ENCODE peak calls at places on chromosomes 6 and 20, in five cellular contexts. W is mesenchymal stem cell, R is neuronal stem cell, G is H1, J is IMR-90. L is an unnamed sample. For H3K36me3, the result is how much of the 10 kb centered on the place peaks cover.

GRCh38 chr6:15608406-15608805 is 54.4 kb downstream of the DTNBP1 start:
- DNase-seq in W (peak), R (no peak), G (no peak), J (peak), L (peak)

GRCh38 chr6:127146935-127147334 is 28.5 kb downstream of the RSPO3 start:
- DNase-seq in W (peak), R (no peak), G (no peak), J (peak), L (peak)

GRCh38 chr6:168709991-168710390 is 269.0 kb downstream of the SMOC2 start:
- DNase-seq in W (no peak), R (no peak), G (no peak), J (no peak), L (no peak)

GRCh38 chr20:14235355-14235754 is 102.1 kb downstream of the FLRT3 start:
- DNase-seq in W (peak), R (no peak), G (no peak), J (peak), L (no peak)

GRCh38 chr6:36851149-36851614 is 11.9 kb upstream of the CPNE5 start:
- DNase-seq in W (peak), R (peak), G (peak), J (peak), L (peak)

GRCh38 chr6:120056085-120056484 is 706.5 kb upstream of the MAN1A1 start:
- DNase-seq in W (no peak), R (no peak), G (peak), J (no peak), L (peak)

GRCh38 chr6:56540232-56540631 is 102.5 kb downstream of the DST start:
- DNase-seq in W (no peak), R (no peak), G (no peak), J (no peak), L (no peak)

GRCh38 chr6:1131285-1132079 is 180.4 kb upstream of the FOXQ1 start:
- DNase-seq in W (peak), R (no peak), G (no peak), J (peak), L (no peak)

GRCh38 chr6:13457577-13457976 is 29.8 kb downstream of the GFOD1 start:
- DNase-seq in W (no peak), R (no peak), G (no peak), J (peak), L (no peak)

GRCh38 chr20:34834459-34834893 is 9.0 kb upstream of the NCOA6 start:
- DNase-seq in W (peak), R (no peak), G (no peak), J (peak), L (peak)

GRCh38 chr6:155448823-155449789 is 6.5 kb downstream of the NOX3 start:
- DNase-seq in W (peak), R (no peak), G (no peak), J (no peak), L (no peak)

GRCh38 chr6:155444952-155445903 is 10.4 kb downstream of the NOX3 start:
- DNase-seq in W (no peak), R (no peak), G (no peak), J (no peak), L (no peak)

GRCh38 chr6:155447949-155448348 is 7.7 kb downstream of the NOX3 start:
- DNase-seq in W (no peak), R (no peak), G (no peak), J (no peak), L (no peak)

GRCh38 chr6:155452576-155452975 is 3.1 kb downstream of the NOX3 start:
- DNase-seq in W (no peak), R (no peak), G (no peak), J (peak), L (no peak)

GRCh38 chr6:155450194-155450593 is 5.4 kb downstream of the NOX3 start:
- DNase-seq in W (no peak), R (no peak), G (no peak), J (no peak), L (no peak)
- H2AFZ ChIP-seq in W (no peak), R (no peak), G (peak), J (no peak), L (no peak)

GRCh38 chr20:48552550-48552949 is 275.2 kb downstream of the PREX1 start:
- DNase-seq in W (no peak), R (no peak), G (no peak), J (no peak), L (no peak)
- H3K36me3 ChIP-seq in W (under half), R (under half), G (under half), J (under half), L (under half)

GRCh38 chr20:51233345-51233744 is 210.4 kb upstream of the KCNG1 start:
- DNase-seq in W (no peak), R (no peak), G (no peak), J (no peak), L (no peak)

GRCh38 chr20:51238675-51239305 is 215.9 kb upstream of the KCNG1 start:
- DNase-seq in W (no peak), R (no peak), G (no peak), J (no peak), L (no peak)

GRCh38 chr20:51237790-51238189 is 214.9 kb upstream of the KCNG1 start:
- DNase-seq in W (no peak), R (no peak), G (no peak), J (no peak), L (no peak)

GRCh38 chr20:51236396-51236795 is 213.5 kb upstream of the KCNG1 start:
- DNase-seq in W (no peak), R (no peak), G (no peak), J (peak), L (no peak)

GRCh38 chr20:51237278-51237677 is 214.4 kb upstream of the KCNG1 start:
- DNase-seq in W (peak), R (no peak), G (no peak), J (peak), L (no peak)
- H2BK120ac ChIP-seq in W (peak), R (no peak), G (no peak), J (no peak), L (no peak)

GRCh38 chr6:5634525-5634924 is 372.2 kb downstream of the NRN1 start:
- DNase-seq in W (no peak), R (no peak), G (no peak), J (peak), L (no peak)
- H2AFZ ChIP-seq in W (no peak), R (no peak), G (no peak), J (no peak), L (no peak)

GRCh38 chr20:47543006-47543431 is 41.3 kb downstream of the NCOA3 start:
- DNase-seq in W (peak), R (no peak), G (no peak), J (peak), L (no peak)
- H3K36me3 ChIP-seq in W (under half), R (under half), G (under half), J (under half), L (under half)

GRCh38 chr20:50792708-50793574 is 1.9 kb upstream of the BCAS4 start:
- DNase-seq in W (no peak), R (no peak), G (no peak), J (no peak), L (no peak)

GRCh38 chr20:50794846-50795634 is at the start of gene BCAS4:
- DNase-seq in W (peak), R (peak), G (peak), J (peak), L (peak)

GRCh38 chr20:50790651-50791277 is 4.1 kb upstream of the BCAS4 start:
- DNase-seq in W (peak), R (peak), G (peak), J (peak), L (peak)

GRCh38 chr20:50797142-50797541 is 2.3 kb downstream of the BCAS4 start:
- DNase-seq in W (no peak), R (no peak), G (no peak), J (no peak), L (no peak)

DNA sequence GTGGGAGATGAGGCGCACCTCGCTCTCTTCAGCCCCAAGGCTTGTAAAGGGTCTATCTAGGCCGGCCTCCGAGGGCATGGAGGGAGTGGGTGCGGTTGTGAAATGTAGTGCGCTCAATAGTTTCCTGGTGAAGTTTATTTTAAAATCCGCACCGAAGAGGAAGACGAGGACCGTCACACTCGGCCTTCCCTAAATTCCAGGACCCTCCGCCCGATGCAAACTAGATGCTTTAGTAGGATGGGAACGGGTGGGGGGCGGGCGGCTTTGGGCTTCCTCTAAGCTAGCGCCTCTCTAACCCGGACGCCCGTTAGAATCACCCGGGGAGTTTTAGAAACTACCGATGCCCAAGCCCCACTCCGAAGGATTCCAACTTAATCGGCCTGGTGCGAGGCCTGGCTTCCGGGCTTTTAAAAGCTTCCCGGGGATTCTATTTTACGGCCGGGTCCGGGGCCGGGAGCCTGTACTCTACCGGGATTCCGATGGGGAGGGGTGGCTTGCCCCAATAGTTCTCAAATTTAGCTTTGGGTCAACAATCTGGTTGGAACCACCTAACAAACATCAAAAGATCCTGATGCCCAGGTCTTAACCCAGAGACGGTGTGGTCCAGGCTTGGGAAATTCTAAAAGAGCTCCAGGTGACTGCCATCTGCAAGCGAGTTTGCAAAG is 548 bp upstream of the BCAS4 start:
- DNase-seq in W (no peak), R (no peak), G (no peak), J (no peak), L (no peak)
- H2BK120ac ChIP-seq in W (no peak), R (no peak), G (no peak), J (peak), L (no peak)

GRCh38 chr6:22722913-22723312 is 153.5 kb downstream of the HDGFL1 start:
- DNase-seq in W (no peak), R (no peak), G (no peak), J (no peak), L (no peak)

GRCh38 chr6:22716721-22717120 is 147.4 kb downstream of the HDGFL1 start:
- DNase-seq in W (no peak), R (no peak), G (no peak), J (no peak), L (no peak)

DNA sequence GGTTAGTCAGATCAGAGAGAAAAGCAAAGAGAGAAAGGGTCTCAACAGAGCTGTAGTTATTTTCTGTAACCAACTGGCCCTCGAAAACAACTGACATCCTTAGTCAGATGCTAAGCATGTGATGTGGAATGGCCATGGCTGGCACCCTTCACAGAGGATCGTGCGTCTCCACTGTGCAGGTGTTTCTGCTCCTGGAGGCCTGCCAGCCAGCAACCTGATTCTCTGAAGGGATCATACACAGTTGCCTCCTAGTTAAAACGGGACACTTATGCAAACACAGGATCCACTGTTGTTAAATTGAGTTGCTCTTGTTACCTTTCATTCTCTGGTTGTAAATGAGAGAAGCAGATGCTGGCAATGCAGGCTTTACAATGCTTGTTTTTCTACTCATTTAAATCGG is 148.5 kb downstream of the HDGFL1 start:
- DNase-seq in W (no peak), R (no peak), G (no peak), J (no peak), L (no peak)
- H2AFZ ChIP-seq in W (no peak), R (no peak), G (peak), J (no peak), L (no peak)

DNA sequence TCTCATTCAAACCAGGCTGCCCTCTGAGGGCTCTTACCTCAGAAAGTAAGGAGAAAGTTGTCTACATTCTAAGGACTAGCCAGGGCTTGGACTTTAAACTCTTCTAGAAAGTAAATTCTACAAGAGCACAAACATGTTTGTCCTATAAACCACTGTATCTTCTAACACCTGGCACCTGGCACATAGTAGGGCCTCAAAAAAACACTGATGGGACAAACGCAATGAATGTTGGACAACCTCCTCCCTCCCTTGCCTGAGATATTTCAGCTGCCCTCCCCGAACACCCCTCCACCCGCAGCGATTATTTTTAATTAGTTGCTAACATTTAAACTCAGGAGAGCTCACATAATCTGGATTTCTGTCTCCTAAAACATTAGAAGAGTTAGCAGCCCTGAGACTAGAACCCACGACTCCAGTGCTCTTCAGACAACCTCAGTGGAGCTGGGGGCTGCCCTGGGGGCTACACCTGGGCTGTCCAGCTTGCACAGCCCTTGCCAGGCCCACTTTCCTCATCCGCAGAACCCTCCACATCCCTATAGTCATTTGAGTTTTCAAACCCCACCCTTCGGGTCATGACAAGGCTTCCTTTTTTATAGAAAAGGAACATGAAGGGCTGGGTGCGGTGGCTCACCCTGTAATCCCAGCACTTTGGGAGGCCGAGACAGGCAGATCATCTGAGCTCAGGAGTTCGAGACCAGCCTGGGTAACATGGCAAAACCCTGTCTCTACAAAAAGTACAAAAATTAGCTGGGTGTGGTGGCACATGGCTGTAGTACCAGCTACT is 4.9 kb downstream of the HCK start:
- DNase-seq in W (no peak), R (no peak), G (no peak), J (no peak), L (no peak)
- H3K36me3 ChIP-seq in W (under half), R (under half), G (under half), J (under half), L (under half)

GRCh38 chr20:33555755-33556154 is 65.9 kb downstream of the CBFA2T2 start:
- DNase-seq in W (no peak), R (no peak), G (no peak), J (no peak), L (no peak)

GRCh38 chr20:33556237-33556636 is 66.3 kb downstream of the CBFA2T2 start:
- DNase-seq in W (no peak), R (no peak), G (no peak), J (no peak), L (no peak)

GRCh38 chr20:33552519-33552918 is 62.6 kb downstream of the CBFA2T2 start:
- DNase-seq in W (no peak), R (no peak), G (no peak), J (no peak), L (no peak)

GRCh38 chr20:33551778-33552177 is 61.9 kb downstream of the CBFA2T2 start:
- DNase-seq in W (peak), R (no peak), G (no peak), J (peak), L (no peak)

GRCh38 chr20:33554914-33555420 is 65.1 kb downstream of the CBFA2T2 start:
- DNase-seq in W (peak), R (no peak), G (no peak), J (peak), L (no peak)
- H2BK120ac ChIP-seq in W (no peak), R (no peak), G (no peak), J (peak), L (no peak)

GRCh38 chr20:24502661-24503060 is 33.2 kb downstream of the SYNDIG1 start:
- DNase-seq in W (no peak), R (no peak), G (no peak), J (no peak), L (no peak)
- H2AFZ ChIP-seq in W (no peak), R (no peak), G (no peak), J (no peak), L (no peak)

L was measured in trophoblast cell.